ENCODE peak calls at places on chromosomes 1 and 21, in six cellular contexts. B, Z, C, X, H and F are unnamed samples. For H3K4me1, the result is how much of the 10 kb centered on the place peaks cover.

GRCh38 chr1:9413143-9413876 is 120.6 kb downstream of the SPSB1 start:
- DNase-seq in Z (peak), B (no peak), H (no peak), X (peak), C (peak), F (peak)

GRCh38 chr1:53409695-53410094 is 49.5 kb upstream of the DMRTB1 start:
- DNase-seq in H (no peak), B (no peak), Z (no peak), C (no peak), X (no peak), F (no peak)

GRCh38 chr1:167775178-167775577 is 53.4 kb downstream of the MPZL1 start:
- DNase-seq in H (no peak), Z (peak), X (no peak), B (no peak), C (no peak), F (no peak)

GRCh38 chr21:41506005-41506404 is 2.0 kb downstream of the TMPRSS2 start:
- DNase-seq in Z (no peak), X (no peak), H (no peak), B (no peak), C (no peak), F (no peak)

GRCh38 chr1:52424238-52424637 is 19.8 kb downstream of the PRPF38A start:
- DNase-seq in X (no peak), C (no peak), H (peak), B (no peak), Z (peak), F (peak)

GRCh38 chr1:42913426-42914091 is 45.1 kb downstream of the SLC2A1 start:
- DNase-seq in X (no peak), B (no peak), C (peak), Z (peak), H (no peak), F (peak)

GRCh38 chr1:184340984-184341383 is 45.8 kb upstream of the C1orf21 start:
- DNase-seq in H (no peak), C (no peak), X (no peak), Z (no peak), B (no peak), F (no peak)

GRCh38 chr1:207034208-207034607 is 1.7 kb upstream of the C1orf116 start:
- DNase-seq in X (no peak), B (no peak), C (no peak), Z (no peak), H (no peak), F (no peak)

GRCh38 chr1:50271968-50272578 is 151.2 kb downstream of the DMRTA2 start:
- DNase-seq in B (no peak), Z (peak), C (peak), X (no peak), H (no peak), F (no peak)

GRCh38 chr1:111622166-111622565 is 2.6 kb downstream of the RAP1A start:
- DNase-seq in B (no peak), Z (no peak), C (no peak), H (no peak), X (no peak), F (no peak)
- H3K27ac ChIP-seq in B (peak), Z (no peak), C (peak), H (no peak), X (no peak), F (peak)

GRCh38 chr1:107251083-107251482 is 110.2 kb downstream of the NTNG1 start:
- DNase-seq in B (no peak), X (no peak), H (no peak), C (no peak), Z (no peak), F (no peak)
- H3K4me3 ChIP-seq in B (no peak), X (no peak), H (no peak), C (no peak), Z (no peak), F (no peak)

GRCh38 chr1:27773732-27774445 is 870 bp downstream of the STX12 start:
- DNase-seq in B (no peak), C (no peak), X (no peak), Z (peak), H (no peak), F (no peak)

GRCh38 chr1:27782950-27783349 is 9.9 kb downstream of the STX12 start:
- DNase-seq in X (no peak), C (no peak), H (no peak), B (no peak), Z (no peak), F (no peak)

GRCh38 chr1:27772932-27773731 is at the start of gene STX12:
- DNase-seq in Z (peak), X (peak), B (peak), H (peak), C (peak), F (peak)

GRCh38 chr1:27774654-27775053 is 1.6 kb downstream of the STX12 start:
- DNase-seq in H (no peak), C (no peak), Z (no peak), X (no peak), B (no peak), F (no peak)

GRCh38 chr1:27778022-27778421 is 5.0 kb downstream of the STX12 start:
- DNase-seq in C (peak), Z (no peak), B (no peak), H (no peak), X (no peak), F (no peak)
- H3K4me1 ChIP-seq in C (under half), Z (under half), B (under half), H (under half), X (under half), F (under half)

DNA sequence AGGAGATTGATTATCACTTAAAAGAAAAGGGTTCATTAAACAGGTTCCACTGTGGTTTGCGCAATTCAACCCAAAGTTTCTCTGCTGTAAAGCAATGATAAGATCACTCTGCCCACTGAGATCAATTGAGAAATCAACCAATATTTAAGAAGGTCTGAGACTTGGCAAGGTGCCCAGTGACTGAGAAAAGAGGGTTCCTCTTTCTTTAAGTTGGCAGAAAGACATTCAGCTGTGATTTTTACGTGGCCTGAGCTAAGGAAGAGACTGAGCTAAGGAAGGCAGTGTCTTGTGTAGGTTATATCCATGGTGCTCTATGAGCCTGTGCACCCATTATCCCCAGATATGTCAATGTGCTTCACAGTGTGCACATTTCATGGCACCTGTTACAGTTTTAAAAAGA is 344.1 kb downstream of the DISC1 start:
- DNase-seq in Z (no peak), C (peak), H (no peak), X (no peak), B (no peak), F (no peak)
- H3K27ac ChIP-seq in Z (no peak), C (no peak), H (no peak), X (no peak), B (no peak), F (no peak)

GRCh38 chr1:23118957-23119792 is 49.5 kb downstream of the LUZP1 start:
- DNase-seq in Z (peak), B (no peak), H (no peak), X (no peak), C (no peak), F (peak)
- H3K4me3 ChIP-seq in Z (no peak), B (no peak), H (no peak), X (no peak), C (no peak), F (no peak)

DNA sequence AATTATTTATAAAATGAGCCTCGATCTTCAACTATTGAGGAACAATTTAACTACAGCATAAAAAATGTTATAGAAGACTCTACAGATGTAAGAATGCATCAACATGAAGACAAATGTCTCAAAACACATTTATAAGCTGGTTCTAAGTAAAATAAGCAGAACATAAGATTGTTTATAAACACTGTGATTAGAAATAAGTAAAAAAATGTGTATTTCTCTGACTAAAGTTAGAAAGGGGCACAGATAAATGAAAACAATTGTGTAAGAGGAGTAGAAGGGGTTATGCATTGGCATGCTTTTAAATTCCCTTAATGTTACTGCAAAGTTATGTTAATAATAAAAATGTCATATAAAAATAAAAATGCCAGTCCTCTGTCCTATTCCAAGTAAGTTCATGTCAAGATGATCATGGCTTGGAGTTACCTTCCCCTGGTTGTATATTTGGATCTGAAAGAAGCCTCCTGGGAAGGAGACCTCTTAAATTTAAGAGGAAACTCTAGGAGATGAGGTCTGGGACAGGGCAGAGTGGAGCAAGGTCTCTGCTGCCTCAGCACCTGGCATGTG is 70.2 kb upstream of the FAM20B start:
- DNase-seq in X (no peak), B (no peak), H (no peak), C (no peak), Z (no peak), F (no peak)
- H3K4me1 ChIP-seq in X (under half), B (under half), H (under half), C (under half), Z (under half), F (under half)

DNA sequence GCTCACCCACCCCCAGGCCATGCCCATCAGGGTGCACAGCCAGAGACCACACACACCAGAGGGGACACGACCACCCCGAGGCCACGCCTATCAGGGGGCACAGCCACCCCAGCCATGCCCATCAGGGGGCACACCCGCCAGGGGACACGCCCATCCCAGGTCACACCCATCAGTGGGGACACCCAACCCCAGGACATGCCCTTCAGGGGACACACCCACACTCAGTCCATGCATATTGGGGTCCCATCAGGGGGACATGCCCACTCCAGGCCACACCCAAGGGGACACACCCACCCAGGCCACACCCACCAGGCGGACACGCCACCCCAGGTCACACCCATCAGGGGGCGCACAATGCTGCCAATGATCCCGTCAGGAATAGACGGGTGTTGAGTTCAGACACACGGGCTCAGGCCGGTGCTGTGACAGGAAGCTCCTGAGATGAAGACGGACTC is 20.7 kb downstream of the MCM3AP start:
- DNase-seq in H (no peak), B (no peak), C (no peak), X (no peak), Z (no peak), F (no peak)
- H3K27ac ChIP-seq in H (no peak), B (no peak), C (no peak), X (no peak), Z (no peak), F (no peak)

GRCh38 chr1:205447457-205448415 is 8.1 kb downstream of the BLACAT1 start:
- DNase-seq in H (no peak), X (no peak), Z (peak), B (peak), C (no peak), F (no peak)
- H3K4me3 ChIP-seq in H (no peak), X (no peak), Z (no peak), B (no peak), C (no peak), F (no peak)

GRCh38 chr1:109598655-109599054 is 20.8 kb downstream of the GNAT2 start:
- DNase-seq in Z (no peak), B (no peak), X (no peak), H (no peak), C (no peak), F (no peak)

GRCh38 chr1:109598156-109598555 is 21.3 kb downstream of the GNAT2 start:
- DNase-seq in Z (no peak), H (no peak), X (no peak), C (no peak), B (no peak), F (no peak)

DNA sequence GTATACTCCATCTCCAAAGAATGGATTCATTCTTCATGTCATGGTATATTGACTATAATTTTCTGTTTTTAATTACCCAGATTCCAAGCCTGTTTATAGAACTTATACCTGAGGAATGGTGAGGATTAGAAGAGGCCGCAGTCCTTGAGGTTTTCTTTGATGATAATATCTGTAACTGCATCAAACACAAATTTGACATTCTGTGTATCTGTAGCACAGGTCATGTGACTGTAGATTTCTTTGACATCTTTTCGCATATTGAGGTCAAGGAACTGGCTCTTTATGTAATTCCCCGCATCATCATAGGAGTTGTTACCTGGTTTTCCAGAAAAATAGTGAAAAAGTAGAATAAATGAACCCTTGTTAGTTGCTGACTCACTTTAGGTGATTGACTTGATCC is 16.2 kb downstream of the GNAT2 start:
- DNase-seq in B (no peak), C (no peak), Z (no peak), X (no peak), H (no peak), F (no peak)
- H3K4me1 ChIP-seq in B (under half), C (under half), Z (under half), X (under half), H (under half), F (under half)